ENCODE peak calls at places on chromosomes 11 and 22, in nine cellular contexts. Z, T, J, Y, P, A, M, C and W are unnamed samples. For H3K4me1 and H3K9me3, the result is how much of the 10 kb centered on the place peaks cover.

GRCh38 chr11:68412593-68413475 is 47.7 kb upstream of the PPP6R3 start:
- DNase-seq in Z (no peak), T (no peak), J (no peak), Y (no peak), P (no peak), A (no peak), M (no peak), C (peak), W (no peak)

GRCh38 chr11:36385121-36385530 is 89.0 kb downstream of the PRR5L start:
- DNase-seq in Z (no peak), T (no peak), J (no peak), Y (no peak), P (no peak), A (no peak), M (no peak), C (peak), W (no peak)

GRCh38 chr11:15412054-15412453 is 297.3 kb downstream of the INSC start:
- DNase-seq in Z (no peak), T (no peak), J (no peak), Y (no peak), P (no peak), A (no peak), M (no peak), C (no peak), W (no peak)

GRCh38 chr11:96145163-96145585 is 197.8 kb downstream of the MAML2 start:
- DNase-seq in Z (no peak), T (no peak), J (no peak), Y (no peak), P (no peak), A (peak), M (no peak), C (peak), W (no peak)

GRCh38 chr11:17563248-17563647 is 16.2 kb downstream of the OTOG start:
- DNase-seq in Z (no peak), T (peak), J (peak), Y (no peak), P (no peak), A (no peak), M (no peak), C (no peak), W (peak)

GRCh38 chr11:27553186-27553585 is 46.6 kb upstream of the LIN7C start:
- DNase-seq in Z (no peak), T (no peak), J (no peak), Y (no peak), P (no peak), A (no peak), M (no peak), C (peak), W (no peak)

GRCh38 chr22:18906896-18907295 is 776 bp downstream of the DGCR6 start:
- DNase-seq in Z (no peak), T (no peak), J (no peak), Y (no peak), P (no peak), A (no peak), M (no peak), C (no peak), W (peak)

GRCh38 chr11:63015521-63016215 is at the start of gene SLC22A8:
- DNase-seq in Z (no peak), T (no peak), J (no peak), Y (no peak), P (no peak), A (no peak), M (no peak), C (no peak), W (no peak)

GRCh38 chr11:69280994-69281393 is 13.0 kb upstream of the MYEOV start:
- DNase-seq in Z (no peak), T (peak), J (no peak), Y (no peak), P (peak), A (peak), M (peak), C (peak), W (no peak)

GRCh38 chr11:77180346-77180745 is 52.3 kb downstream of the MYO7A start:
- DNase-seq in Z (no peak), T (peak), J (no peak), Y (no peak), P (peak), A (no peak), M (no peak), C (no peak), W (no peak)

GRCh38 chr11:134483291-134483690 is 71.2 kb upstream of the B3GAT1 start:
- DNase-seq in Z (no peak), T (no peak), J (peak), Y (no peak), P (no peak), A (no peak), M (peak), C (no peak), W (no peak)

GRCh38 chr11:44623716-44624491 is 58.4 kb downstream of the CD82 start:
- DNase-seq in Z (no peak), T (peak), J (peak), Y (no peak), P (no peak), A (no peak), M (peak), C (peak), W (no peak)

GRCh38 chr11:8332196-8332595 is 68.5 kb upstream of the LMO1 start:
- DNase-seq in Z (no peak), T (peak), J (peak), Y (no peak), P (no peak), A (no peak), M (no peak), C (no peak), W (no peak)

GRCh38 chr11:100918551-100919500 is 210.8 kb downstream of the PGR start:
- DNase-seq in Z (no peak), T (no peak), J (peak), Y (no peak), P (no peak), A (no peak), M (no peak), C (no peak), W (peak)

GRCh38 chr11:67118801-67119576 is at the start of gene KDM2A:
- DNase-seq in Z (peak), T (peak), J (peak), Y (peak), P (peak), A (peak), M (peak), C (peak), W (peak)

GRCh38 chr11:86818466-86819282 is 18.3 kb downstream of the PRSS23 start:
- DNase-seq in Z (peak), T (no peak), J (no peak), Y (no peak), P (no peak), A (no peak), M (no peak), C (peak), W (no peak)

GRCh38 chr11:38456371-38456770 is 1858.3 kb upstream of the RAG2 start:
- DNase-seq in Z (no peak), T (no peak), J (no peak), Y (no peak), P (no peak), A (no peak), M (no peak), C (peak), W (no peak)

GRCh38 chr11:79259800-79260199 is 181.0 kb downstream of the TENM4 start:
- DNase-seq in Z (no peak), T (no peak), J (no peak), Y (no peak), P (no peak), A (no peak), M (no peak), C (no peak), W (no peak)

GRCh38 chr11:79258606-79259005 is 182.2 kb downstream of the TENM4 start:
- DNase-seq in Z (no peak), T (no peak), J (no peak), Y (no peak), P (no peak), A (no peak), M (no peak), C (no peak), W (no peak)

GRCh38 chr11:79253280-79253679 is 187.6 kb downstream of the TENM4 start:
- DNase-seq in Z (no peak), T (no peak), J (no peak), Y (no peak), P (no peak), A (no peak), M (no peak), C (no peak), W (no peak)

GRCh38 chr11:79255965-79256364 is 184.9 kb downstream of the TENM4 start:
- DNase-seq in Z (no peak), T (no peak), J (no peak), Y (no peak), P (no peak), A (no peak), M (no peak), C (no peak), W (no peak)
- H3K4me1 ChIP-seq in Z (under half), T (under half), J (under half), Y (under half), P (under half), A (under half), M (under half), C (under half), W (under half)

DNA sequence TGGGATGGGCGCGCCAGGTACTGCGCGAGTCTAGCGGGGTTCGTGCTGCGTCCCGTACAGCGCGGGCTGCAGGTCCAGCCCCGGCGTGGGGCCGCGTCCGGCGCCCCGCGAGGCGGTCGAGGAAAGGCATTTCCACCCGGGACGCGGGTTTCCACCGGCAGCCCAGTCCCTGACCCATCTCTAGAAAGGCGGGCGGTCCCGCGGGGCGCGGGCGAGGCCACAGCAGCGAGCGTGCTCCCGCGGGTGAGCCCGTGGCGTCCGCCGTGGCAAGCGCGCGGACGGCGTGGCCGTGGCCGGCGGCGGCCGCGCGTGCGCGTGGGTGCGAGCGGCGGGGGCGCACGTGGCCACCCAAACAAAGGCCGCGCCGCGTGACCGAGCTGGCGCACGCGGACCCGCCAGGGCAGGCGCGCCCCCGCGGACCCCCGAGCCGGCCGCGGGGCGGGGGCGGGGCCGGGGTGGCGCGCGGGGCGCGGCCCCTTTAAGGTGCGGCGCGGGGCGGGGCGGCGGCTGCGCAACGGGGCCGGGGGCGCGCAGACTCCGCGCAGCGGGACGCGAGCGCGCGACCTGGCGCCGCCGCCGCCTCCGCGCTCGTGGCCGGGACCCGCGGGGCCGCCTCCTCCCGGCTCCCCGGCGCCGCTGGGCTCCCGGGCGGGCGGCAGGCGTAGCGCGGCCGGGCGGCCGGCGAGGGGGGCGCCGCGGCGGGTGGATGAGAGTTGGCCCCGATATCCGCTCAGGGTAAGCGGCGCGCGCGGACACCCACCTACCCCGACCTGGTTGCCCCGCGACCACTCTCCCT is 39.3 kb upstream of the CELSR1 start:
- DNase-seq in Z (peak), T (peak), J (peak), Y (peak), P (peak), A (peak), M (peak), C (no peak), W (peak)
- H3K4me3 ChIP-seq in Z (peak), T (peak), J (peak), Y (peak), P (peak), A (no peak), M (peak), C (peak), W (peak)

GRCh38 chr22:22770881-22771280 is 116.7 kb upstream of the IGLL5 start:
- DNase-seq in Z (no peak), T (no peak), J (no peak), Y (no peak), P (no peak), A (no peak), M (no peak), C (no peak), W (no peak)
- H3K9me3 ChIP-seq in Z (under half), T (under half), J (under half), Y (under half), P (under half), A (under half), M (under half), C (under half), W (under half)

GRCh38 chr11:11806074-11806473 is 35.7 kb upstream of the USP47 start:
- DNase-seq in Z (no peak), T (no peak), J (no peak), Y (no peak), P (no peak), A (no peak), M (no peak), C (no peak), W (no peak)

GRCh38 chr11:11810764-11811726 is 30.7 kb upstream of the USP47 start:
- DNase-seq in Z (no peak), T (peak), J (no peak), Y (no peak), P (peak), A (no peak), M (no peak), C (no peak), W (peak)

GRCh38 chr11:11806586-11806985 is 35.2 kb upstream of the USP47 start:
- DNase-seq in Z (no peak), T (no peak), J (no peak), Y (no peak), P (no peak), A (no peak), M (no peak), C (no peak), W (no peak)

GRCh38 chr11:11807811-11808210 is 34.0 kb upstream of the USP47 start:
- DNase-seq in Z (no peak), T (no peak), J (no peak), Y (no peak), P (no peak), A (no peak), M (no peak), C (no peak), W (no peak)

DNA sequence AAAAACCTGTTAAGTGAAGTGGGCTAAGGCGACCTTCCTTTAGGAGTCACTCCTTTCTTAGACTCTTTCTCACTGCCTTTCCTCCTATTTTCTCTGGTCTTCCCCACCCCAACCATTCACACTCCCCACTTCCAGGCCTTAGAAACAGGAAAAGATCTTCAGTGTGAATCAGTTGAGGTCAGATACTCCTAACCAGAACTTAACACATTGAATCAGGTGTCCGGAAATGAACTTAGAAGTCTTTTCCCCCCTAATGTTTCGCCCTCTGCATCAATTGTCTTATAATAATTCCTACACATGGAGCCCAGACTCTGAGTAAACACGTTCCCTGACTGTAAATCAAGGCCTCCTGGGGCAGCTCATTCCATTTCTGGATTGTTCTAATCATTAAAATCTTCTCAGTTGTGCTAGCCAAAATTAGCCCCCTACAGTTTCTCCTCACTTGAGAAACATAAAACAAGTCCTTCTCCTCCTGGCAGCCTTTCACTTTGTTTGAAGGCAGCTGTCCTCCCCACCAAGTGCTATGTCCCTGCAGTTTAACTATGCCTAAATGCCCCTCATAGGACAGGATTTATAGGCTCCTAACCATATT is 32.7 kb upstream of the USP47 start:
- DNase-seq in Z (no peak), T (no peak), J (no peak), Y (no peak), P (no peak), A (no peak), M (no peak), C (no peak), W (no peak)
- H3K4me1 ChIP-seq in Z (under half), T (under half), J (under half), Y (under half), P (under half), A (under half), M (under half), C (under half), W (under half)

GRCh38 chr11:11993814-11994213 is 14.6 kb downstream of the DKK3 start:
- DNase-seq in Z (peak), T (no peak), J (no peak), Y (no peak), P (no peak), A (peak), M (peak), C (peak), W (peak)
- H3K4me3 ChIP-seq in Z (peak), T (no peak), J (no peak), Y (no peak), P (no peak), A (no peak), M (no peak), C (peak), W (no peak)

GRCh38 chr11:70616317-70616716 is 218.0 kb downstream of the CTTN start:
- DNase-seq in Z (no peak), T (no peak), J (no peak), Y (no peak), P (peak), A (no peak), M (no peak), C (no peak), W (no peak)

GRCh38 chr11:70611890-70612289 is 213.6 kb downstream of the CTTN start:
- DNase-seq in Z (no peak), T (peak), J (no peak), Y (no peak), P (peak), A (no peak), M (no peak), C (no peak), W (no peak)

GRCh38 chr11:70612459-70613141 is 214.3 kb downstream of the CTTN start:
- DNase-seq in Z (no peak), T (peak), J (no peak), Y (no peak), P (peak), A (no peak), M (no peak), C (no peak), W (no peak)

GRCh38 chr11:70615036-70615875 is 216.9 kb downstream of the CTTN start:
- DNase-seq in Z (no peak), T (no peak), J (no peak), Y (no peak), P (peak), A (no peak), M (no peak), C (no peak), W (no peak)

DNA sequence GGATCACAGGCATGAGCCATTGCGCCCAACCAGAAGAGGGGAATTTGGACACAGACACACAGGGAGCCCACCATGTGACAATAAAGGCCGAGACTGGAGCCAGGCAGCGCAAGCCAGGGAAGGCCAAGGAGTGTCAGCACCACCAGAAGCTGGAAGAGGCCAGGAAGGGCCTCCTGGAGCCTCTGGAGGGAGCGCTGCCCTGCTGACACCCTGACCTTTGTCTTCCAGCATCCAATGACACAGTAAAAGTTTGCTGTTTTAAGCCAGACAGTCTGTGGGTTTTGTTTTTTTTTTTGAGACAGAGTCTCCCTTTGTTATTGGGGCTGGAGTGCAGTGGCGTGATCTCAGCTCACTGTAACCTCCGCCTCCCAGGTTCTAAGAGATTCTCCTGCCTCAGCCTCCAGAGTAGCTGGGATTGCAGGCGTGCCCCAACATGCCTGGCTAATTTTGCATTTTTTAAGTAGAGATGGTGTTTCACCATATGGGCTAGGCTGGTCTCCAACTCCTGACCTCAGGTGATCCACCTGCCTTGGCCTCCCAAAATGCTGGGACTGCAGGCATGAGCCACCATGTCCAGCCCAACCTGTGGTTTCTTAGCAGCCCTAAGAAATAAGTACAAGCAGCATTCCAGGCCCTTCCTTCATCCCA is 215.8 kb downstream of the CTTN start:
- DNase-seq in Z (no peak), T (peak), J (no peak), Y (no peak), P (peak), A (no peak), M (no peak), C (no peak), W (no peak)
- H3K9me3 ChIP-seq in Z (under half), T (under half), J (under half), Y (under half), P (under half), A (under half), M (under half), C (under half), W (under half)

GRCh38 chr11:125934473-125934872 is 11.4 kb upstream of the VSIG10L2 start:
- DNase-seq in Z (no peak), T (no peak), J (no peak), Y (no peak), P (no peak), A (no peak), M (peak), C (no peak), W (no peak)
- H3K4me1 ChIP-seq in Z (under half), T (under half), J (under half), Y (under half), P (under half), A (under half), M (under half), C (under half), W (under half)

GRCh38 chr11:1854949-1855885 is 2.3 kb downstream of the LSP1 start:
- DNase-seq in Z (no peak), T (peak), J (no peak), Y (no peak), P (no peak), A (peak), M (no peak), C (no peak), W (no peak)
- H3K4me3 ChIP-seq in Z (no peak), T (no peak), J (peak), Y (peak), P (no peak), A (no peak), M (peak), C (no peak), W (no peak)

GRCh38 chr11:70842701-70843100 is 409.7 kb downstream of the SHANK2 start:
- DNase-seq in Z (no peak), T (no peak), J (no peak), Y (no peak), P (peak), A (no peak), M (no peak), C (no peak), W (no peak)
- H3K9me3 ChIP-seq in Z (under half), T (under half), J (under half), Y (under half), P (under half), A (under half), M (under half), C (under half), W (under half)

DNA sequence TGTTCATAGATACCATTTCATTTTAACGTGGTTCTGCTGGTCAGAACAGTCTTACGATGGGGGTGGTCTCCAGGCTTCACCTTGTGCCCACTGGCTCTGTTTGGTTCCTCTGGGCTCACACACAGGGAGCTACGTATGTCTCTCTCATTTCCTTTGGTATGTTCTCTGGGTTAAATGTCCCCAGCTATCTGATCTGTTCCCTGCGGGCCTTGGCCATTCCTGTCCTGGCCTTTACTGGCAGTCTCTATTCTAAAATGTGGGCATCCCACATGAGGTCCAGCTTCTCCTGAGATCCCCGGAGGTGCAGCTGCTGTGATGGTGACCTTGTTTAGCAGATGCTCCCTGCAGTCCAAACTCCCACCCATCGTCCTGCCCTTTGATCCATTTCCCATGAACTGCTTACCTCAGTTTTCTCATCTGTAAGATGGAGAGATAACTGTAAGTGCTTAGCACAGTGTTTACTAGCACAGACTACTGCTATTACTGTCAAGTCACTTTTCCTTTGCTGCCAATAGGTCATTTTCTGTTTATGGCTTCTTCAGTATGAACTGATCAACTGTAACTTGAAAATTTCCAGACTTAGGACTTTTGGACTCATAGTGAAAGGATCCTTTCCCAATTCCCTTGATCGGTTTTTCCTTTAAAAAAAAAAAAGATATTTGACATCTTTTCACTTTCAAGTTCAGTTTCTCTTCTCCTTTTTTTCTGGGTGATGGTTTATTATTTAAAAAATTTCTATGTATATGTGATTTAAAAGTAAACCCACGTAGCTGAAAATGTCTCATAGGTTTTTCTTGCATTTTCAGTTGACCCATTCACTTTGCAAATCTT is 92.9 kb downstream of the PTPRJ start:
- DNase-seq in Z (no peak), T (no peak), J (no peak), Y (no peak), P (no peak), A (no peak), M (no peak), C (no peak), W (no peak)
- H3K4me1 ChIP-seq in Z (under half), T (under half), J (under half), Y (under half), P (under half), A (under half), M (under half), C (under half), W (under half)